ENCODE peak calls at places on chromosomes 3 and 15, in ten cellular contexts. One of them, this sample, is unnamed.
A peak's percentile ranks its signal among the peaks of the same experiment; 100 is the strongest.

GRCh38 chr15:52144656-52145055 is 32.1 kb upstream of the BCL2L10 start:
- DNase-seq in HL-60: no peak
- DNase-seq in B cell: no peak
- DNase-seq in HFFc6: peak; percentile 55
- DNase-seq in D721Med: no peak
- DNase-seq in MCF 10A: peak; percentile 36
- DNase-seq in suprapubic skin: no peak
- DNase-seq in IMR-90: peak; percentile 55
- DNase-seq in fibroblast of pulmonary artery: peak; percentile 67
- DNase-seq in GM23338: no peak
- DNase-seq in this sample: no peak

GRCh38 chr3:58325525-58325992 is 7.1 kb upstream of the PXK start:
- DNase-seq in HL-60: no peak
- DNase-seq in B cell: no peak
- DNase-seq in HFFc6: peak; percentile 15
- DNase-seq in D721Med: no peak
- DNase-seq in MCF 10A: no peak
- DNase-seq in suprapubic skin: no peak
- DNase-seq in IMR-90: peak; percentile 50
- DNase-seq in fibroblast of pulmonary artery: no peak
- DNase-seq in GM23338: no peak
- DNase-seq in this sample: no peak

GRCh38 chr3:188929138-188929537 is 242.6 kb upstream of the TPRG1 start:
- DNase-seq in HL-60: no peak
- DNase-seq in B cell: no peak
- DNase-seq in HFFc6: no peak
- DNase-seq in D721Med: no peak
- DNase-seq in MCF 10A: peak; percentile 58
- DNase-seq in suprapubic skin: no peak
- DNase-seq in IMR-90: no peak
- DNase-seq in fibroblast of pulmonary artery: no peak
- DNase-seq in GM23338: peak; percentile 44
- DNase-seq in this sample: no peak

GRCh38 chr3:15339786-15340215 is 7.4 kb upstream of the SH3BP5 start:
- DNase-seq in HL-60: no peak
- DNase-seq in B cell: no peak
- DNase-seq in HFFc6: peak; percentile 63
- DNase-seq in D721Med: no peak
- DNase-seq in MCF 10A: peak; percentile 32
- DNase-seq in suprapubic skin: no peak
- DNase-seq in IMR-90: peak; percentile 75
- DNase-seq in fibroblast of pulmonary artery: peak; percentile 59
- DNase-seq in GM23338: no peak
- DNase-seq in this sample: no peak

GRCh38 chr3:151169700-151170224 is 33.3 kb downstream of the GPR171 start:
- DNase-seq in HL-60: peak; percentile 91
- DNase-seq in B cell: peak; percentile 28
- DNase-seq in HFFc6: no peak
- DNase-seq in D721Med: no peak
- DNase-seq in MCF 10A: no peak
- DNase-seq in suprapubic skin: no peak
- DNase-seq in IMR-90: no peak
- DNase-seq in fibroblast of pulmonary artery: no peak
- DNase-seq in GM23338: no peak
- DNase-seq in this sample: peak; percentile 21

GRCh38 chr15:86489992-86490391 is 410.3 kb downstream of the AGBL1 start:
- DNase-seq in HL-60: no peak
- DNase-seq in B cell: no peak
- DNase-seq in HFFc6: no peak
- DNase-seq in D721Med: no peak
- DNase-seq in MCF 10A: no peak
- DNase-seq in suprapubic skin: no peak
- DNase-seq in IMR-90: no peak
- DNase-seq in fibroblast of pulmonary artery: no peak
- DNase-seq in GM23338: no peak
- DNase-seq in this sample: no peak

GRCh38 chr3:67646586-67647234 is 7.7 kb downstream of the SUCLG2 start:
- DNase-seq in HL-60: no peak
- DNase-seq in B cell: no peak
- DNase-seq in HFFc6: no peak
- DNase-seq in D721Med: no peak
- DNase-seq in MCF 10A: peak; percentile 91
- DNase-seq in suprapubic skin: no peak
- DNase-seq in IMR-90: peak; percentile 10
- DNase-seq in fibroblast of pulmonary artery: peak; percentile 30
- DNase-seq in GM23338: no peak
- DNase-seq in this sample: no peak

GRCh38 chr3:81531846-81532245 is 229.6 kb downstream of the GBE1 start:
- DNase-seq in HL-60: no peak
- DNase-seq in B cell: no peak
- DNase-seq in HFFc6: no peak
- DNase-seq in D721Med: no peak
- DNase-seq in MCF 10A: no peak
- DNase-seq in suprapubic skin: no peak
- DNase-seq in IMR-90: no peak
- DNase-seq in fibroblast of pulmonary artery: no peak
- DNase-seq in GM23338: no peak
- DNase-seq in this sample: no peak

GRCh38 chr3:27532426-27532825 is 48.2 kb upstream of the SLC4A7 start:
- DNase-seq in HL-60: no peak
- DNase-seq in B cell: no peak
- DNase-seq in HFFc6: no peak
- DNase-seq in D721Med: no peak
- DNase-seq in MCF 10A: no peak
- DNase-seq in suprapubic skin: no peak
- DNase-seq in IMR-90: no peak
- DNase-seq in fibroblast of pulmonary artery: no peak
- DNase-seq in GM23338: peak; percentile 31
- DNase-seq in this sample: no peak

GRCh38 chr15:27660676-27661075 is 438.4 kb downstream of the OCA2 start:
- DNase-seq in HL-60: no peak
- DNase-seq in B cell: no peak
- DNase-seq in HFFc6: no peak
- DNase-seq in D721Med: no peak
- DNase-seq in MCF 10A: no peak
- DNase-seq in suprapubic skin: no peak
- DNase-seq in IMR-90: no peak
- DNase-seq in fibroblast of pulmonary artery: no peak
- DNase-seq in GM23338: no peak
- DNase-seq in this sample: no peak

GRCh38 chr3:161014997-161015749 is 90.0 kb downstream of the B3GALNT1 start:
- DNase-seq in HL-60: no peak
- DNase-seq in B cell: no peak
- DNase-seq in HFFc6: no peak
- DNase-seq in D721Med: no peak
- DNase-seq in MCF 10A: no peak
- DNase-seq in suprapubic skin: no peak
- DNase-seq in IMR-90: no peak
- DNase-seq in fibroblast of pulmonary artery: no peak
- DNase-seq in GM23338: no peak
- DNase-seq in this sample: no peak

GRCh38 chr3:18295171-18295920 is 129.8 kb downstream of the SATB1 start:
- DNase-seq in HL-60: peak; percentile 78
- DNase-seq in B cell: peak; percentile 23
- DNase-seq in HFFc6: peak; percentile 93
- DNase-seq in D721Med: no peak
- DNase-seq in MCF 10A: peak; percentile 89
- DNase-seq in suprapubic skin: no peak
- DNase-seq in IMR-90: peak; percentile 46
- DNase-seq in fibroblast of pulmonary artery: peak; percentile 57
- DNase-seq in GM23338: peak; percentile 90
- DNase-seq in this sample: peak; percentile 23

DNA sequence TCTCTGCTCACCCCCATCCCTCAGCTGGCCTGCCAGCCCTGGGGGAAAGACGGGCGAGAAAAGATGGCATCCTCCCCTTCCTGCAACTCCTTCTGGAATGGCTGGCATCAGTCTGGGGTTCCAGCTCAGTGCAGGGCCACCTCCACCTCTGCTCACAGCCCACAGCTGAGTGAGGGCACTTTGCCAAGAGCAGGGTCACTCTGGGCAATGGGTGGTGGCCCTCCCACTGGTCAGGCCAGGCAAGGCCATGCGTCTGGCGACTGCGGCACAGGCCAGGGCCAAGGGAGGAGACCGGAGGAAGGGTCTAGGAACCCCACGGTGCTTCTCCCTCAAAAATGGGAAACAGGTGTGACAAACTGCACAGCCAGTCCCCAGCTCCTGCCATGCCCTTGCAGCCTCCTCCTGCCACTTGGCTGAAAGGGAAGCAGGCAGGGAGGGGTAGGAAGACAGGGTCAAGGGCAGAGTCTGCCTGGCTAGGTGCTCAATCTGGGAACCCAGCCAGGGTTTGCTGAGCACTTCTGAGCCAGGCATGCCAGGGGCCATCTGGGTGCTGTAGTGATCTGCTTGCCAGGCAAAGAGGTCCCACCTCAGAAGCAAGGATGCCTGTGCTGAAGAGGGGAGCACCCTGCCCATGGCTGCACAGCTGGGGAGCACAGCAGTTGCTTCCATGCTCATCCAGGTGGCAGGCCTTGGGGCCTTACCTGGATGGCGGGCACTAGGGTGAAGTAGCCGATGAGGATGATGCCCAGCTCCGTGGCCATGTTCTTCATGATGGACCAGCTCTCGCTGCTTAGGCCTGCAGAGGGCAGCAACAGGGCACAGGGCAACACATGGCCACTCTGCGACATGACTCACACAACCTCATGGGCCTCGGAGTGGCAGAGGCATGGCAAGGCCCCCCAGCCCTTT is 41.2 kb downstream of the PTPN23 start:
- DNase-seq in HL-60: peak; percentile 54
- DNase-seq in B cell: peak; percentile 36
- DNase-seq in HFFc6: peak; percentile 31
- DNase-seq in D721Med: peak; percentile 25
- DNase-seq in MCF 10A: peak; percentile 49
- DNase-seq in suprapubic skin: no peak
- DNase-seq in IMR-90: no peak
- DNase-seq in fibroblast of pulmonary artery: peak; percentile 23
- DNase-seq in GM23338: no peak
- DNase-seq in this sample: peak; percentile 54
- TF ChIP-seq CTCF in HL-60: no peak
- TF ChIP-seq CTCF in B cell: no peak
- TF ChIP-seq CTCF in HFFc6: peak; percentile 66
- TF ChIP-seq CTCF in D721Med: peak; percentile 27
- TF ChIP-seq CTCF in MCF 10A: no peak
- TF ChIP-seq CTCF in suprapubic skin: no peak
- TF ChIP-seq CTCF in IMR-90: peak; percentile 36
- TF ChIP-seq CTCF in fibroblast of pulmonary artery: peak; percentile 31
- TF ChIP-seq CTCF in GM23338: peak; percentile 39
- TF ChIP-seq CTCF in this sample: peak; percentile 17

GRCh38 chr3:157329541-157329940 is 107.1 kb upstream of the PTX3 start:
- DNase-seq in HL-60: no peak
- DNase-seq in B cell: no peak
- DNase-seq in HFFc6: no peak
- DNase-seq in D721Med: no peak
- DNase-seq in MCF 10A: no peak
- DNase-seq in suprapubic skin: no peak
- DNase-seq in IMR-90: no peak
- DNase-seq in fibroblast of pulmonary artery: no peak
- DNase-seq in GM23338: no peak
- DNase-seq in this sample: no peak

GRCh38 chr3:157327018-157327417 is 109.6 kb upstream of the PTX3 start:
- DNase-seq in HL-60: no peak
- DNase-seq in B cell: no peak
- DNase-seq in HFFc6: peak; percentile 21
- DNase-seq in D721Med: no peak
- DNase-seq in MCF 10A: peak; percentile 12
- DNase-seq in suprapubic skin: no peak
- DNase-seq in IMR-90: no peak
- DNase-seq in fibroblast of pulmonary artery: no peak
- DNase-seq in GM23338: no peak
- DNase-seq in this sample: no peak

GRCh38 chr3:157327837-157328236 is 108.8 kb upstream of the PTX3 start:
- DNase-seq in HL-60: no peak
- DNase-seq in B cell: no peak
- DNase-seq in HFFc6: no peak
- DNase-seq in D721Med: no peak
- DNase-seq in MCF 10A: no peak
- DNase-seq in suprapubic skin: no peak
- DNase-seq in IMR-90: no peak
- DNase-seq in fibroblast of pulmonary artery: no peak
- DNase-seq in GM23338: no peak
- DNase-seq in this sample: no peak

GRCh38 chr3:157333551-157333991 is 103.1 kb upstream of the PTX3 start:
- DNase-seq in HL-60: no peak
- DNase-seq in B cell: no peak
- DNase-seq in HFFc6: peak; percentile 70
- DNase-seq in D721Med: no peak
- DNase-seq in MCF 10A: no peak
- DNase-seq in suprapubic skin: no peak
- DNase-seq in IMR-90: peak; percentile 90
- DNase-seq in fibroblast of pulmonary artery: no peak
- DNase-seq in GM23338: no peak
- DNase-seq in this sample: no peak

GRCh38 chr3:157330206-157330605 is 106.4 kb upstream of the PTX3 start:
- DNase-seq in HL-60: no peak
- DNase-seq in B cell: no peak
- DNase-seq in HFFc6: no peak
- DNase-seq in D721Med: no peak
- DNase-seq in MCF 10A: no peak
- DNase-seq in suprapubic skin: no peak
- DNase-seq in IMR-90: no peak
- DNase-seq in fibroblast of pulmonary artery: no peak
- DNase-seq in GM23338: no peak
- DNase-seq in this sample: no peak
- TF ChIP-seq CTCF in HL-60: no peak
- TF ChIP-seq CTCF in B cell: no peak
- TF ChIP-seq CTCF in HFFc6: no peak
- TF ChIP-seq CTCF in D721Med: no peak
- TF ChIP-seq CTCF in MCF 10A: no peak
- TF ChIP-seq CTCF in suprapubic skin: no peak
- TF ChIP-seq CTCF in IMR-90: no peak
- TF ChIP-seq CTCF in fibroblast of pulmonary artery: no peak
- TF ChIP-seq CTCF in GM23338: no peak
- TF ChIP-seq CTCF in this sample: no peak

DNA sequence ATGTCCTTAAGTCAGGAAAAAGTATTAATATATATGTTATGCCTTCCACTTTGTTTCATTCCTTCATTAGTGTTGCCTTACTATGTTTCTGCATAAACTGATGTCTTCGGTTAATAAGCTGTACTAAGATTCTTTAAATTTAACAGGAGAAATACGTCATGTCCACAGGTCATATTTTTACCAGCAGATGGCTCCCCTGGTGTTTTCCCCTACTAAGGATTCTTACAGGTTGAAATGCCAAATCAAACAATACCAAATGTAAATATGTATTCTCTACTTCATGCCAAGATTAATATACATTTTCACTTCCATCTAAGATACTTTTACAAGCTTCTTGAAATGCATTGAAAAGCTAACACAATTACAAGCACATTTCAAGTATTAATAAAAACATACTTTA is 1602.1 kb downstream of the SI start:
- DNase-seq in HL-60: no peak
- DNase-seq in B cell: no peak
- DNase-seq in HFFc6: no peak
- DNase-seq in D721Med: no peak
- DNase-seq in MCF 10A: peak; percentile 43
- DNase-seq in suprapubic skin: no peak
- DNase-seq in IMR-90: no peak
- DNase-seq in fibroblast of pulmonary artery: peak; percentile 7
- DNase-seq in GM23338: peak; percentile 5
- DNase-seq in this sample: no peak
- TF ChIP-seq CTCF in HL-60: no peak
- TF ChIP-seq CTCF in B cell: no peak
- TF ChIP-seq CTCF in HFFc6: no peak
- TF ChIP-seq CTCF in D721Med: peak; percentile 29
- TF ChIP-seq CTCF in MCF 10A: no peak
- TF ChIP-seq CTCF in suprapubic skin: no peak
- TF ChIP-seq CTCF in IMR-90: no peak
- TF ChIP-seq CTCF in fibroblast of pulmonary artery: peak; percentile 9
- TF ChIP-seq CTCF in GM23338: peak; percentile 34
- TF ChIP-seq CTCF in this sample: no peak

GRCh38 chr3:195558602-195559001 is 15.5 kb upstream of the PPP1R2 start:
- DNase-seq in HL-60: peak; percentile 52
- DNase-seq in B cell: no peak
- DNase-seq in HFFc6: no peak
- DNase-seq in D721Med: no peak
- DNase-seq in MCF 10A: peak; percentile 63
- DNase-seq in suprapubic skin: no peak
- DNase-seq in IMR-90: peak; percentile 21
- DNase-seq in fibroblast of pulmonary artery: peak; percentile 69
- DNase-seq in GM23338: peak; percentile 72
- DNase-seq in this sample: no peak
- TF ChIP-seq CTCF in HL-60: no peak
- TF ChIP-seq CTCF in B cell: peak; percentile 33
- TF ChIP-seq CTCF in HFFc6: peak; percentile 50
- TF ChIP-seq CTCF in D721Med: peak; percentile 59
- TF ChIP-seq CTCF in MCF 10A: peak; percentile 50
- TF ChIP-seq CTCF in suprapubic skin: peak; percentile 12
- TF ChIP-seq CTCF in IMR-90: peak; percentile 33
- TF ChIP-seq CTCF in fibroblast of pulmonary artery: peak; percentile 56
- TF ChIP-seq CTCF in GM23338: peak; percentile 59
- TF ChIP-seq CTCF in this sample: peak; percentile 42

This sample was measured in GM13976.